ENCODE peak calls at places on chromosomes 4 and X, in four cellular contexts. D, S, J and V are unnamed samples.

GRCh38 chr4:1249731-1250526 is 999 bp upstream of the CTBP1 start:
- DNase-seq in D (peak; percentile 25), S (peak; percentile 57), J (peak; percentile 54), V (no peak)

GRCh38 chr4:38539501-38539900 is 124.5 kb upstream of the KLF3 start:
- DNase-seq in D (no peak), S (no peak), J (no peak), V (no peak)

GRCh38 chr4:89177807-89178206 is 66.5 kb downstream of the TIGD2 start:
- DNase-seq in D (no peak), S (no peak), J (no peak), V (no peak)

GRCh38 chr4:128758314-128758922 is 51.1 kb upstream of the JADE1 start:
- DNase-seq in D (no peak), S (no peak), J (no peak), V (no peak)

GRCh38 chr4:146453192-146453591 is 68.5 kb downstream of the SLC10A7 start:
- DNase-seq in D (no peak), S (no peak), J (no peak), V (no peak)

GRCh38 chr4:6693274-6694176 is at the start of gene S100P:
- DNase-seq in D (no peak), S (no peak), J (no peak), V (no peak)

GRCh38 chrX:139560221-139560620 is 29.7 kb downstream of the F9 start:
- DNase-seq in D (no peak), S (no peak), J (no peak), V (no peak)

GRCh38 chr4:165873298-165874071 is 448 bp downstream of the TLL1 start:
- DNase-seq in D (no peak), S (no peak), J (no peak), V (no peak)

GRCh38 chr4:125314676-125315570 is at the start of gene FAT4:
- DNase-seq in D (peak; percentile 17), S (peak; percentile 97), J (no peak), V (peak; percentile 79)

GRCh38 chr4:118343501-118343900 is 9.3 kb downstream of the PRSS12 start:
- DNase-seq in D (no peak), S (no peak), J (no peak), V (no peak)

GRCh38 chr4:18957721-18958120 is 936.2 kb upstream of the LCORL start:
- DNase-seq in D (no peak), S (no peak), J (no peak), V (no peak)

GRCh38 chrX:8738588-8739189 is 6.8 kb upstream of the ANOS1 start:
- DNase-seq in D (no peak), S (no peak), J (no peak), V (peak; percentile 19)

GRCh38 chr4:4869731-4870483 is 10.4 kb downstream of the MSX1 start:
- DNase-seq in D (no peak), S (no peak), J (no peak), V (no peak)

GRCh38 chrX:68693481-68694410 is 46.3 kb downstream of the STARD8 start:
- DNase-seq in D (no peak), S (peak; percentile 74), J (no peak), V (no peak)

GRCh38 chrX:10901290-10901633 is 209.9 kb upstream of the HCCS start:
- DNase-seq in D (no peak), S (no peak), J (no peak), V (no peak)

GRCh38 chrX:68273887-68274286 is 159.4 kb downstream of the OPHN1 start:
- DNase-seq in D (no peak), S (no peak), J (no peak), V (no peak)

GRCh38 chrX:22351966-22352365 is 79.3 kb downstream of the CBLL2 start:
- DNase-seq in D (no peak), S (no peak), J (no peak), V (no peak)

GRCh38 chr4:12595489-12595888 is 888.7 kb downstream of the RAB28 start:
- DNase-seq in D (no peak), S (no peak), J (no peak), V (no peak)

GRCh38 chr4:119597377-119597776 is 31.2 kb downstream of the PDE5A start:
- DNase-seq in D (no peak), S (no peak), J (no peak), V (no peak)

GRCh38 chr4:136307765-136308164 is 1224.5 kb downstream of the PCDH18 start:
- DNase-seq in D (no peak), S (no peak), J (no peak), V (no peak)

GRCh38 chrX:34559325-34559724 is 97.8 kb downstream of the TMEM47 start:
- DNase-seq in D (no peak), S (no peak), J (no peak), V (no peak)

GRCh38 chr4:44086753-44087152 is 361.9 kb downstream of the KCTD8 start:
- DNase-seq in D (no peak), S (no peak), J (no peak), V (no peak)

GRCh38 chr4:163755013-163755412 is 260.5 kb downstream of the TMA16 start:
- DNase-seq in D (no peak), S (no peak), J (no peak), V (no peak)

GRCh38 chrX:1528186-1528883 is 8.7 kb downstream of the P2RY8 start:
- DNase-seq in D (no peak), S (no peak), J (no peak), V (no peak)

GRCh38 chr4:39730067-39730466 is 32.1 kb downstream of the UBE2K start:
- DNase-seq in D (no peak), S (no peak), J (no peak), V (no peak)

GRCh38 chr4:2066571-2067445 is 7.7 kb downstream of the NAT8L start:
- DNase-seq in D (no peak), S (no peak), J (no peak), V (no peak)

GRCh38 chr4:114091546-114091945 is 112.1 kb upstream of the ARSJ start:
- DNase-seq in D (no peak), S (no peak), J (no peak), V (no peak)

GRCh38 chrX:16239211-16239610 is 71.9 kb downstream of the MAGEB17 start:
- DNase-seq in D (no peak), S (no peak), J (no peak), V (no peak)

GRCh38 chr4:40241936-40242590 is 45.2 kb downstream of the RHOH start:
- DNase-seq in D (no peak), S (no peak), J (peak; percentile 45), V (no peak)

GRCh38 chr4:89129080-89129640 is 17.8 kb downstream of the TIGD2 start:
- DNase-seq in D (no peak), S (no peak), J (no peak), V (no peak)

GRCh38 chrX:9847071-9847470 is 60.8 kb downstream of the SHROOM2 start:
- DNase-seq in D (no peak), S (no peak), J (no peak), V (no peak)

GRCh38 chr4:56654238-56654632 is 26.9 kb downstream of the HOPX start:
- DNase-seq in D (no peak), S (no peak), J (no peak), V (no peak)

GRCh38 chr4:145716200-145716599 is 36.3 kb downstream of the C4orf51 start:
- DNase-seq in D (no peak), S (no peak), J (no peak), V (no peak)

GRCh38 chr4:73944061-73944875 is 37.6 kb downstream of the PF4 start:
- DNase-seq in D (no peak), S (peak; percentile 53), J (no peak), V (no peak)

GRCh38 chr4:189823611-189824010 is 117.1 kb upstream of the FRG1 start:
- DNase-seq in D (no peak), S (no peak), J (no peak), V (peak; percentile 80)